ENCODE peak calls at places on chromosome 12, in nine cellular contexts. One of them, this sample, is unnamed.

GRCh38 chr12:111410229-111411186 is 4.8 kb downstream of the SH2B3 start:
- DNase-seq in glomerular endothelial cell: no peak
- DNase-seq in kidney tubule cell: no peak
- DNase-seq in heart right ventricle: no peak
- DNase-seq in BE2C: no peak
- DNase-seq in activated T-helper 1 cell treated with anti-CD3 and anti-CD28 coated beads, Interleukin-2, amount 50 U/mL, for 16 hours: no peak
- DNase-seq in Calu3: no peak
- DNase-seq in immature natural killer cell: no peak
- DNase-seq in stomach: no peak
- DNase-seq in this sample: no peak

GRCh38 chr12:124388679-124389536 is 94.0 kb downstream of the RFLNA start:
- DNase-seq in Calu3: no peak
- DNase-seq in stomach: peak
- DNase-seq in immature natural killer cell: peak
- DNase-seq in glomerular endothelial cell: no peak
- DNase-seq in activated T-helper 1 cell treated with anti-CD3 and anti-CD28 coated beads, Interleukin-2, amount 50 U/mL, for 16 hours: peak
- DNase-seq in kidney tubule cell: peak
- DNase-seq in heart right ventricle: peak
- DNase-seq in BE2C: peak
- DNase-seq in this sample: no peak

GRCh38 chr12:93407283-93407962 is 29.7 kb downstream of the NUDT4 start:
- DNase-seq in BE2C: no peak
- DNase-seq in stomach: no peak
- DNase-seq in kidney tubule cell: no peak
- DNase-seq in glomerular endothelial cell: no peak
- DNase-seq in heart right ventricle: no peak
- DNase-seq in activated T-helper 1 cell treated with anti-CD3 and anti-CD28 coated beads, Interleukin-2, amount 50 U/mL, for 16 hours: no peak
- DNase-seq in Calu3: no peak
- DNase-seq in immature natural killer cell: no peak
- DNase-seq in this sample: no peak

GRCh38 chr12:71477609-71478008 is 38.0 kb downstream of the LGR5 start:
- DNase-seq in heart right ventricle: no peak
- DNase-seq in kidney tubule cell: no peak
- DNase-seq in activated T-helper 1 cell treated with anti-CD3 and anti-CD28 coated beads, Interleukin-2, amount 50 U/mL, for 16 hours: no peak
- DNase-seq in Calu3: no peak
- DNase-seq in immature natural killer cell: no peak
- DNase-seq in glomerular endothelial cell: no peak
- DNase-seq in BE2C: no peak
- DNase-seq in stomach: no peak
- DNase-seq in this sample: no peak

GRCh38 chr12:90653051-90653450 is 301.9 kb downstream of the CCER1 start:
- DNase-seq in immature natural killer cell: no peak
- DNase-seq in activated T-helper 1 cell treated with anti-CD3 and anti-CD28 coated beads, Interleukin-2, amount 50 U/mL, for 16 hours: no peak
- DNase-seq in heart right ventricle: no peak
- DNase-seq in kidney tubule cell: no peak
- DNase-seq in BE2C: no peak
- DNase-seq in stomach: no peak
- DNase-seq in glomerular endothelial cell: no peak
- DNase-seq in Calu3: no peak
- DNase-seq in this sample: no peak

GRCh38 chr12:55034218-55034617 is 14.4 kb downstream of the NEUROD4 start:
- DNase-seq in kidney tubule cell: no peak
- DNase-seq in heart right ventricle: no peak
- DNase-seq in BE2C: no peak
- DNase-seq in Calu3: no peak
- DNase-seq in stomach: no peak
- DNase-seq in glomerular endothelial cell: no peak
- DNase-seq in activated T-helper 1 cell treated with anti-CD3 and anti-CD28 coated beads, Interleukin-2, amount 50 U/mL, for 16 hours: no peak
- DNase-seq in immature natural killer cell: no peak
- DNase-seq in this sample: no peak

GRCh38 chr12:5827591-5827990 is 117.5 kb downstream of the ANO2 start:
- DNase-seq in activated T-helper 1 cell treated with anti-CD3 and anti-CD28 coated beads, Interleukin-2, amount 50 U/mL, for 16 hours: no peak
- DNase-seq in kidney tubule cell: no peak
- DNase-seq in Calu3: no peak
- DNase-seq in glomerular endothelial cell: no peak
- DNase-seq in stomach: no peak
- DNase-seq in BE2C: no peak
- DNase-seq in heart right ventricle: no peak
- DNase-seq in immature natural killer cell: no peak
- DNase-seq in this sample: no peak

GRCh38 chr12:132803883-132804282 is 24.8 kb downstream of the GOLGA3 start:
- DNase-seq in immature natural killer cell: no peak
- DNase-seq in BE2C: no peak
- DNase-seq in stomach: no peak
- DNase-seq in activated T-helper 1 cell treated with anti-CD3 and anti-CD28 coated beads, Interleukin-2, amount 50 U/mL, for 16 hours: no peak
- DNase-seq in heart right ventricle: peak
- DNase-seq in kidney tubule cell: no peak
- DNase-seq in Calu3: no peak
- DNase-seq in glomerular endothelial cell: no peak
- DNase-seq in this sample: no peak

GRCh38 chr12:88969127-88969526 is 383.2 kb downstream of the DUSP6 start:
- DNase-seq in kidney tubule cell: no peak
- DNase-seq in BE2C: no peak
- DNase-seq in activated T-helper 1 cell treated with anti-CD3 and anti-CD28 coated beads, Interleukin-2, amount 50 U/mL, for 16 hours: no peak
- DNase-seq in glomerular endothelial cell: no peak
- DNase-seq in heart right ventricle: no peak
- DNase-seq in immature natural killer cell: no peak
- DNase-seq in Calu3: no peak
- DNase-seq in stomach: no peak
- DNase-seq in this sample: no peak

GRCh38 chr12:12899530-12900380 is 8.4 kb downstream of the GPRC5A start:
- DNase-seq in immature natural killer cell: no peak
- DNase-seq in kidney tubule cell: peak
- DNase-seq in heart right ventricle: no peak
- DNase-seq in BE2C: no peak
- DNase-seq in stomach: no peak
- DNase-seq in activated T-helper 1 cell treated with anti-CD3 and anti-CD28 coated beads, Interleukin-2, amount 50 U/mL, for 16 hours: no peak
- DNase-seq in Calu3: no peak
- DNase-seq in glomerular endothelial cell: no peak
- DNase-seq in this sample: no peak

GRCh38 chr12:113136128-113136989 is 798 bp upstream of the RASAL1 start:
- DNase-seq in immature natural killer cell: no peak
- DNase-seq in glomerular endothelial cell: no peak
- DNase-seq in BE2C: no peak
- DNase-seq in kidney tubule cell: peak
- DNase-seq in activated T-helper 1 cell treated with anti-CD3 and anti-CD28 coated beads, Interleukin-2, amount 50 U/mL, for 16 hours: no peak
- DNase-seq in Calu3: peak
- DNase-seq in stomach: peak
- DNase-seq in heart right ventricle: no peak
- DNase-seq in this sample: no peak

GRCh38 chr12:88298014-88298682 is 156.0 kb downstream of the TMTC3 start:
- DNase-seq in activated T-helper 1 cell treated with anti-CD3 and anti-CD28 coated beads, Interleukin-2, amount 50 U/mL, for 16 hours: no peak
- DNase-seq in stomach: no peak
- DNase-seq in glomerular endothelial cell: no peak
- DNase-seq in BE2C: no peak
- DNase-seq in kidney tubule cell: no peak
- DNase-seq in Calu3: no peak
- DNase-seq in heart right ventricle: no peak
- DNase-seq in immature natural killer cell: no peak
- DNase-seq in this sample: no peak

GRCh38 chr12:49552014-49552413 is 13.2 kb downstream of the KCNH3 start:
- DNase-seq in immature natural killer cell: no peak
- DNase-seq in glomerular endothelial cell: no peak
- DNase-seq in BE2C: no peak
- DNase-seq in Calu3: no peak
- DNase-seq in activated T-helper 1 cell treated with anti-CD3 and anti-CD28 coated beads, Interleukin-2, amount 50 U/mL, for 16 hours: no peak
- DNase-seq in heart right ventricle: peak
- DNase-seq in stomach: no peak
- DNase-seq in kidney tubule cell: no peak
- DNase-seq in this sample: no peak

GRCh38 chr12:102513739-102514138 is 33.4 kb upstream of the IGF1 start:
- DNase-seq in activated T-helper 1 cell treated with anti-CD3 and anti-CD28 coated beads, Interleukin-2, amount 50 U/mL, for 16 hours: no peak
- DNase-seq in BE2C: no peak
- DNase-seq in immature natural killer cell: no peak
- DNase-seq in stomach: no peak
- DNase-seq in heart right ventricle: no peak
- DNase-seq in kidney tubule cell: no peak
- DNase-seq in glomerular endothelial cell: no peak
- DNase-seq in Calu3: no peak
- DNase-seq in this sample: no peak

GRCh38 chr12:93186131-93186530 is 191.6 kb upstream of the NUDT4 start:
- DNase-seq in BE2C: no peak
- DNase-seq in kidney tubule cell: no peak
- DNase-seq in immature natural killer cell: no peak
- DNase-seq in stomach: no peak
- DNase-seq in heart right ventricle: no peak
- DNase-seq in glomerular endothelial cell: no peak
- DNase-seq in Calu3: no peak
- DNase-seq in activated T-helper 1 cell treated with anti-CD3 and anti-CD28 coated beads, Interleukin-2, amount 50 U/mL, for 16 hours: no peak
- DNase-seq in this sample: peak

GRCh38 chr12:49902399-49903350 is 1.0 kb downstream of the FAIM2 start:
- DNase-seq in kidney tubule cell: no peak
- DNase-seq in glomerular endothelial cell: no peak
- DNase-seq in activated T-helper 1 cell treated with anti-CD3 and anti-CD28 coated beads, Interleukin-2, amount 50 U/mL, for 16 hours: no peak
- DNase-seq in immature natural killer cell: no peak
- DNase-seq in heart right ventricle: no peak
- DNase-seq in Calu3: no peak
- DNase-seq in stomach: no peak
- DNase-seq in BE2C: peak
- DNase-seq in this sample: no peak

GRCh38 chr12:66637693-66638301 is 41.1 kb downstream of the GRIP1 start:
- DNase-seq in Calu3: no peak
- DNase-seq in BE2C: no peak
- DNase-seq in heart right ventricle: no peak
- DNase-seq in stomach: no peak
- DNase-seq in glomerular endothelial cell: no peak
- DNase-seq in immature natural killer cell: no peak
- DNase-seq in kidney tubule cell: no peak
- DNase-seq in activated T-helper 1 cell treated with anti-CD3 and anti-CD28 coated beads, Interleukin-2, amount 50 U/mL, for 16 hours: no peak
- DNase-seq in this sample: no peak

GRCh38 chr12:116183741-116184141 is 93.8 kb downstream of the MED13L start:
- DNase-seq in Calu3: no peak
- DNase-seq in stomach: no peak
- DNase-seq in immature natural killer cell: no peak
- DNase-seq in kidney tubule cell: no peak
- DNase-seq in glomerular endothelial cell: no peak
- DNase-seq in heart right ventricle: no peak
- DNase-seq in BE2C: no peak
- DNase-seq in activated T-helper 1 cell treated with anti-CD3 and anti-CD28 coated beads, Interleukin-2, amount 50 U/mL, for 16 hours: no peak
- DNase-seq in this sample: no peak

GRCh38 chr12:32467959-32468863 is 68.9 kb downstream of the FGD4 start:
- DNase-seq in BE2C: no peak
- DNase-seq in immature natural killer cell: no peak
- DNase-seq in heart right ventricle: no peak
- DNase-seq in kidney tubule cell: no peak
- DNase-seq in activated T-helper 1 cell treated with anti-CD3 and anti-CD28 coated beads, Interleukin-2, amount 50 U/mL, for 16 hours: no peak
- DNase-seq in Calu3: no peak
- DNase-seq in glomerular endothelial cell: no peak
- DNase-seq in stomach: no peak
- DNase-seq in this sample: no peak

GRCh38 chr12:127192391-127192790 is 1074.6 kb upstream of the TMEM132C start:
- DNase-seq in heart right ventricle: no peak
- DNase-seq in BE2C: no peak
- DNase-seq in Calu3: no peak
- DNase-seq in immature natural killer cell: no peak
- DNase-seq in stomach: no peak
- DNase-seq in glomerular endothelial cell: no peak
- DNase-seq in activated T-helper 1 cell treated with anti-CD3 and anti-CD28 coated beads, Interleukin-2, amount 50 U/mL, for 16 hours: no peak
- DNase-seq in kidney tubule cell: no peak
- DNase-seq in this sample: no peak

GRCh38 chr12:67026847-67027246 is 242.3 kb upstream of the CAND1 start:
- DNase-seq in stomach: no peak
- DNase-seq in Calu3: no peak
- DNase-seq in glomerular endothelial cell: no peak
- DNase-seq in immature natural killer cell: no peak
- DNase-seq in kidney tubule cell: no peak
- DNase-seq in heart right ventricle: no peak
- DNase-seq in activated T-helper 1 cell treated with anti-CD3 and anti-CD28 coated beads, Interleukin-2, amount 50 U/mL, for 16 hours: no peak
- DNase-seq in BE2C: no peak
- DNase-seq in this sample: no peak